ENCODE peak calls at places on chromosomes 12 and 14, in nine cellular contexts. One of them, this sample, is unnamed.

GRCh38 chr12:57111046-57111698 is at the start of gene STAT6:
- DNase-seq in mucosa of descending colon: peak
- DNase-seq in activated CD8-positive, alpha-beta T cell treated with anti-CD3 and anti-CD28 coated beads for 36 hours: peak
- DNase-seq in HepG2: peak
- DNase-seq in cardiac muscle cell: peak
- DNase-seq in astrocyte of the spinal cord: peak
- DNase-seq in lower lobe of right lung: peak
- DNase-seq in astrocyte of the cerebellum: no peak
- DNase-seq in progenitor cell of endocrine pancreas: no peak
- DNase-seq in this sample: peak

GRCh38 chr14:39175445-39176262 is 600 bp downstream of the PNN start:
- DNase-seq in mucosa of descending colon: no peak
- DNase-seq in activated CD8-positive, alpha-beta T cell treated with anti-CD3 and anti-CD28 coated beads for 36 hours: peak
- DNase-seq in HepG2: peak
- DNase-seq in cardiac muscle cell: peak
- DNase-seq in astrocyte of the spinal cord: no peak
- DNase-seq in lower lobe of right lung: no peak
- DNase-seq in astrocyte of the cerebellum: no peak
- DNase-seq in progenitor cell of endocrine pancreas: peak
- DNase-seq in this sample: no peak

GRCh38 chr14:92970233-92970625 is 47.3 kb downstream of the CHGA start:
- DNase-seq in mucosa of descending colon: no peak
- DNase-seq in activated CD8-positive, alpha-beta T cell treated with anti-CD3 and anti-CD28 coated beads for 36 hours: no peak
- DNase-seq in HepG2: no peak
- DNase-seq in cardiac muscle cell: no peak
- DNase-seq in astrocyte of the spinal cord: no peak
- DNase-seq in lower lobe of right lung: peak
- DNase-seq in astrocyte of the cerebellum: no peak
- DNase-seq in progenitor cell of endocrine pancreas: no peak
- DNase-seq in this sample: no peak

GRCh38 chr14:34981743-34982420 is 910 bp upstream of the SRP54 start:
- DNase-seq in mucosa of descending colon: peak
- DNase-seq in activated CD8-positive, alpha-beta T cell treated with anti-CD3 and anti-CD28 coated beads for 36 hours: peak
- DNase-seq in HepG2: no peak
- DNase-seq in cardiac muscle cell: peak
- DNase-seq in astrocyte of the spinal cord: no peak
- DNase-seq in lower lobe of right lung: no peak
- DNase-seq in astrocyte of the cerebellum: peak
- DNase-seq in progenitor cell of endocrine pancreas: no peak
- DNase-seq in this sample: no peak

GRCh38 chr12:102652645-102653313 is 172.4 kb upstream of the IGF1 start:
- DNase-seq in mucosa of descending colon: no peak
- DNase-seq in activated CD8-positive, alpha-beta T cell treated with anti-CD3 and anti-CD28 coated beads for 36 hours: no peak
- DNase-seq in HepG2: no peak
- DNase-seq in cardiac muscle cell: no peak
- DNase-seq in astrocyte of the spinal cord: no peak
- DNase-seq in lower lobe of right lung: no peak
- DNase-seq in astrocyte of the cerebellum: no peak
- DNase-seq in progenitor cell of endocrine pancreas: no peak
- DNase-seq in this sample: peak

GRCh38 chr14:35079742-35080141 is 33.7 kb downstream of the FAM177A1 start:
- DNase-seq in mucosa of descending colon: no peak
- DNase-seq in activated CD8-positive, alpha-beta T cell treated with anti-CD3 and anti-CD28 coated beads for 36 hours: no peak
- DNase-seq in HepG2: no peak
- DNase-seq in cardiac muscle cell: no peak
- DNase-seq in astrocyte of the spinal cord: no peak
- DNase-seq in lower lobe of right lung: no peak
- DNase-seq in astrocyte of the cerebellum: no peak
- DNase-seq in progenitor cell of endocrine pancreas: no peak
- DNase-seq in this sample: no peak

GRCh38 chr14:103510311-103511021 is 12.2 kb downstream of the CKB start:
- DNase-seq in mucosa of descending colon: no peak
- DNase-seq in activated CD8-positive, alpha-beta T cell treated with anti-CD3 and anti-CD28 coated beads for 36 hours: no peak
- DNase-seq in HepG2: no peak
- DNase-seq in cardiac muscle cell: no peak
- DNase-seq in astrocyte of the spinal cord: no peak
- DNase-seq in lower lobe of right lung: no peak
- DNase-seq in astrocyte of the cerebellum: no peak
- DNase-seq in progenitor cell of endocrine pancreas: no peak
- DNase-seq in this sample: no peak

GRCh38 chr12:132986885-132987225 is 688 bp downstream of the ZNF26 start:
- DNase-seq in mucosa of descending colon: no peak
- DNase-seq in activated CD8-positive, alpha-beta T cell treated with anti-CD3 and anti-CD28 coated beads for 36 hours: no peak
- DNase-seq in HepG2: peak
- DNase-seq in cardiac muscle cell: no peak
- DNase-seq in astrocyte of the spinal cord: peak
- DNase-seq in lower lobe of right lung: no peak
- DNase-seq in astrocyte of the cerebellum: no peak
- DNase-seq in progenitor cell of endocrine pancreas: no peak
- DNase-seq in this sample: no peak

GRCh38 chr14:96095581-96096476 is 56.7 kb downstream of the C14orf132 start:
- DNase-seq in mucosa of descending colon: peak
- DNase-seq in activated CD8-positive, alpha-beta T cell treated with anti-CD3 and anti-CD28 coated beads for 36 hours: no peak
- DNase-seq in HepG2: peak
- DNase-seq in cardiac muscle cell: no peak
- DNase-seq in astrocyte of the spinal cord: peak
- DNase-seq in lower lobe of right lung: no peak
- DNase-seq in astrocyte of the cerebellum: no peak
- DNase-seq in progenitor cell of endocrine pancreas: no peak
- DNase-seq in this sample: no peak

GRCh38 chr14:24098229-24098926 is 4.3 kb downstream of the PCK2 start:
- DNase-seq in mucosa of descending colon: no peak
- DNase-seq in activated CD8-positive, alpha-beta T cell treated with anti-CD3 and anti-CD28 coated beads for 36 hours: no peak
- DNase-seq in HepG2: no peak
- DNase-seq in cardiac muscle cell: no peak
- DNase-seq in astrocyte of the spinal cord: no peak
- DNase-seq in lower lobe of right lung: no peak
- DNase-seq in astrocyte of the cerebellum: no peak
- DNase-seq in progenitor cell of endocrine pancreas: no peak
- DNase-seq in this sample: no peak

GRCh38 chr12:92439397-92439779 is 263.4 kb upstream of the PLEKHG7 start:
- DNase-seq in mucosa of descending colon: no peak
- DNase-seq in activated CD8-positive, alpha-beta T cell treated with anti-CD3 and anti-CD28 coated beads for 36 hours: no peak
- DNase-seq in HepG2: no peak
- DNase-seq in cardiac muscle cell: no peak
- DNase-seq in astrocyte of the spinal cord: peak
- DNase-seq in lower lobe of right lung: no peak
- DNase-seq in astrocyte of the cerebellum: peak
- DNase-seq in progenitor cell of endocrine pancreas: no peak
- DNase-seq in this sample: no peak

GRCh38 chr12:58291106-58291505 is 349.7 kb downstream of the ATP23 start:
- DNase-seq in mucosa of descending colon: no peak
- DNase-seq in activated CD8-positive, alpha-beta T cell treated with anti-CD3 and anti-CD28 coated beads for 36 hours: no peak
- DNase-seq in HepG2: peak
- DNase-seq in cardiac muscle cell: no peak
- DNase-seq in astrocyte of the spinal cord: no peak
- DNase-seq in lower lobe of right lung: no peak
- DNase-seq in astrocyte of the cerebellum: no peak
- DNase-seq in progenitor cell of endocrine pancreas: no peak
- DNase-seq in this sample: no peak

GRCh38 chr12:105742567-105742874 is 396.2 kb downstream of the NUAK1 start:
- DNase-seq in mucosa of descending colon: peak
- DNase-seq in activated CD8-positive, alpha-beta T cell treated with anti-CD3 and anti-CD28 coated beads for 36 hours: no peak
- DNase-seq in HepG2: no peak
- DNase-seq in cardiac muscle cell: no peak
- DNase-seq in astrocyte of the spinal cord: no peak
- DNase-seq in lower lobe of right lung: no peak
- DNase-seq in astrocyte of the cerebellum: no peak
- DNase-seq in progenitor cell of endocrine pancreas: no peak
- DNase-seq in this sample: no peak

DNA sequence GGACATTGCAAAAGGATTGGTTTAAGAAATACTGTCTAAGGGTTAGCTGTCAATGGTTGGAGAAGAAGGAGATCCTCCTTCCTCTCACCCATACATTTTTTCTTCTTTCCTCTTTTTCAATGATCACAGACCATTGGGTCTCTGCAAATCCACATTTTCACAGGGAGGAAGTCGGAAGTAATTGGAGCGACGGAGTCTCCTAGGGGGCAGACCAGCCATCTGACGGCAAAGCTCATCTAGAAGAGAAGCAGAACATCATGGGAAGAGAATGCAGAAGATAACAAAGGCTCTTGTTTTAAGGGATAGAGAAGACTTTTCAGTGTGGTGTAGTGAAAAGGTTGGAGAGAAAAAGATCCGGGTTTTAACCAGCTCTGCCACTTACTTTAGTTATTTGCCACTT is 14.7 kb downstream of the MFAP5 start:
- DNase-seq in mucosa of descending colon: no peak
- DNase-seq in activated CD8-positive, alpha-beta T cell treated with anti-CD3 and anti-CD28 coated beads for 36 hours: no peak
- DNase-seq in HepG2: no peak
- DNase-seq in cardiac muscle cell: no peak
- DNase-seq in astrocyte of the spinal cord: no peak
- DNase-seq in lower lobe of right lung: no peak
- DNase-seq in astrocyte of the cerebellum: no peak
- DNase-seq in progenitor cell of endocrine pancreas: no peak
- DNase-seq in this sample: no peak
- TF ChIP-seq CTCF in mucosa of descending colon: no peak
- TF ChIP-seq CTCF in activated CD8-positive, alpha-beta T cell treated with anti-CD3 and anti-CD28 coated beads for 36 hours: no peak
- TF ChIP-seq CTCF in HepG2: no peak
- TF ChIP-seq CTCF in cardiac muscle cell: no peak
- TF ChIP-seq CTCF in astrocyte of the spinal cord: no peak
- TF ChIP-seq CTCF in lower lobe of right lung: no peak
- TF ChIP-seq CTCF in astrocyte of the cerebellum: no peak
- TF ChIP-seq CTCF in progenitor cell of endocrine pancreas: no peak
- TF ChIP-seq CTCF in this sample: no peak

DNA sequence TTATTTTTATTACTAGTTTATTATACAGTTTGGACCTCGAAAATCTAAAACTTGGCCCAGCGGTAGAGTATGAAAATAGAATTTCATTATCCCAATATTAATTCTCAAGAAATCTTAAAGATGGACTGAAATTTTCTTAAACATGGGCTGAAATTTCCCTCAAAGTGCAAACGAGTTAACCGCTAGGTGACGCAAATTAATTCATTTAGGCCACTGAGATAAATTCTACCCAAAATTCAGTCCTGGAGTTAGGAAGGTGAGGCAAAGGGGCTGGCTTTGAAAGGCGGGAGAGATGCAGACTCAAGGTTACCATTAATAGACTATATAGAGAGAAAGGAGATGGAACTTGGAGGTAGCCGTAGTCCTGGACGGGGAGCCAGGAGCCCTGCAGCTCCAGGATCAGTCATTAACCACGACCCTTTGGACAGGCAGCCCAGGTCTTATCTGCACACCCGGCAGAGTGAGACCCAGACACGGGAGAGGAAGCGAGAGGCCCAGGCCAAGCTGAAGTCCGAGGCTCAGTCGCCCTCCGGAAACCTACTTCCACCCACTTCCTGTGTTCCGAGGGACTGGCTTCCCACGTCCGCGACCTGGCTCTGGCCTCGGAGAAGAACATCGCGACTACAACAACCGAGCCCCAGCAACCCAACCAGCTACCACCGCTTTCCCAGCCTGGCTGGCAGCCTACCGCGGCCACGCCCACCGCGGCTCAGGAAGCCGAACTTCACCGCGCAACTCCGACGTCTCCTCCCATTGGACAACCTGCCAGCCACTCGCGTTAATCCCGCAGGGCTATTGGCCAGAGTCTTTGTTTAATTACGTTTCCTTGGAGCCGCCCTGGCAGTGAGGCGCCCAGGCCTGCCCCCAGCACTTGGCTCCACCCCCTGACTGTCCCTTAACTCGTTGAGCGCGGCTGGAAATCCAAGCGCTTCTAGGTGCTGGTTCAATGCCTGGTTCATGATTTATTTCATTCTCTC is at the start of gene EFCAB11:
- DNase-seq in mucosa of descending colon: peak
- DNase-seq in activated CD8-positive, alpha-beta T cell treated with anti-CD3 and anti-CD28 coated beads for 36 hours: peak
- DNase-seq in HepG2: peak
- DNase-seq in cardiac muscle cell: peak
- DNase-seq in astrocyte of the spinal cord: peak
- DNase-seq in lower lobe of right lung: peak
- DNase-seq in astrocyte of the cerebellum: peak
- DNase-seq in progenitor cell of endocrine pancreas: peak
- DNase-seq in this sample: peak
- TF ChIP-seq CTCF in mucosa of descending colon: no peak
- TF ChIP-seq CTCF in activated CD8-positive, alpha-beta T cell treated with anti-CD3 and anti-CD28 coated beads for 36 hours: no peak
- TF ChIP-seq CTCF in HepG2: no peak
- TF ChIP-seq CTCF in cardiac muscle cell: peak
- TF ChIP-seq CTCF in astrocyte of the spinal cord: peak
- TF ChIP-seq CTCF in lower lobe of right lung: no peak
- TF ChIP-seq CTCF in astrocyte of the cerebellum: peak
- TF ChIP-seq CTCF in progenitor cell of endocrine pancreas: peak
- TF ChIP-seq CTCF in this sample: peak

DNA sequence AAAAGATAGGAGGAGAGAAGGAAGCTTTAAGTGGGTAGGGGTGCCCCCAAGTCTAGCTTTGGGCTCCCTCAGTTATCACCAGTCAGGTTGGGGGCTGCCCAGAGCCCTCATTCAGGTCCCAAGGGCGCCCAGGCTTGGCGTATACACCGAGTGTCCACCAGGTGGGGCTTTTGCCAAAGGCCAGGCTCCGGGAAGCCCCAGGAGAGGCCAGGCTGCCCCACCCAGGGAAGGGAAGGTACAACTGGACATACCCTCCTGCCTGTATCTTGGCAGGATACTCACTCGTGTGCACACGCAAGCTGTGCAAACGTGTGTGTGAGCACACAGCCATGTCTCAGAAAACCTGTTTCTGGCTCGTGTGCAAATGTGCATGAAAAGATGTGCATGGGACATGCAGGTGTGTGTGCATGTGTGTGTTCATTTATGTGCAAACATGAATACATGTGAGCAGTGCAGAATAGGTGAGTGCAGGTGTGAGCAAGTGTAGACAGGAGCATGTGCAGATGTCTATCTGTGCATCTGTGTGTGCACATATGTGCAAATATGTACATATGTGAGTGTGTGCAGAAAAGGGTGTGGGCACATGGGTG is 103.9 kb upstream of the MYL2 start:
- DNase-seq in mucosa of descending colon: peak
- DNase-seq in activated CD8-positive, alpha-beta T cell treated with anti-CD3 and anti-CD28 coated beads for 36 hours: peak
- DNase-seq in HepG2: peak
- DNase-seq in cardiac muscle cell: peak
- DNase-seq in astrocyte of the spinal cord: peak
- DNase-seq in lower lobe of right lung: peak
- DNase-seq in astrocyte of the cerebellum: no peak
- DNase-seq in progenitor cell of endocrine pancreas: peak
- DNase-seq in this sample: no peak
- TF ChIP-seq CTCF in mucosa of descending colon: peak
- TF ChIP-seq CTCF in activated CD8-positive, alpha-beta T cell treated with anti-CD3 and anti-CD28 coated beads for 36 hours: peak
- TF ChIP-seq CTCF in HepG2: peak
- TF ChIP-seq CTCF in cardiac muscle cell: peak
- TF ChIP-seq CTCF in astrocyte of the spinal cord: peak
- TF ChIP-seq CTCF in lower lobe of right lung: peak
- TF ChIP-seq CTCF in astrocyte of the cerebellum: peak
- TF ChIP-seq CTCF in progenitor cell of endocrine pancreas: peak
- TF ChIP-seq CTCF in this sample: peak

DNA sequence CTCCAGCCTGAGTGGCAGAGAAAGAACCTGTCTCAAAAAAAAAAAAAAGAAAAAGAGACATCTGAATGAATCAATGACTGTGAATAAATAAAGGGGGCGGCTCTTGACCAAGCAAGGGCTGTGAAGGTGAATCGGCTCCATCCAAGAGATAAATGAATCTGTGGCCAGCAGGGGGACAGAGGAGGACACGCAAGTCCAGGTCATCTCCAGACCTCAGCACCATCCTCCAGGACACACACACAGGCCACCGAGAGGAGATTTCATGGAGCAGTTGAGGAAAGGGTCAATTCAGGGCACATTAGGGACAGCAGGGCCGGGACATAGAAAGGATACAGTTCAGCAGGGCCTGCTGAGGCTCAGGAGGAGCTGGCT is 21.6 kb downstream of the TRPV4 start:
- DNase-seq in mucosa of descending colon: no peak
- DNase-seq in activated CD8-positive, alpha-beta T cell treated with anti-CD3 and anti-CD28 coated beads for 36 hours: no peak
- DNase-seq in HepG2: peak
- DNase-seq in cardiac muscle cell: no peak
- DNase-seq in astrocyte of the spinal cord: no peak
- DNase-seq in lower lobe of right lung: no peak
- DNase-seq in astrocyte of the cerebellum: no peak
- DNase-seq in progenitor cell of endocrine pancreas: no peak
- DNase-seq in this sample: no peak
- TF ChIP-seq CTCF in mucosa of descending colon: no peak
- TF ChIP-seq CTCF in activated CD8-positive, alpha-beta T cell treated with anti-CD3 and anti-CD28 coated beads for 36 hours: no peak
- TF ChIP-seq CTCF in HepG2: peak
- TF ChIP-seq CTCF in cardiac muscle cell: no peak
- TF ChIP-seq CTCF in astrocyte of the spinal cord: no peak
- TF ChIP-seq CTCF in lower lobe of right lung: no peak
- TF ChIP-seq CTCF in astrocyte of the cerebellum: no peak
- TF ChIP-seq CTCF in progenitor cell of endocrine pancreas: peak
- TF ChIP-seq CTCF in this sample: no peak

This sample was measured in GM12864.